ENCODE peak calls at places on chromosomes 13 and 19, in nine cellular contexts. One of them, this sample, is unnamed.

GRCh38 chr13:72104656-72105180 is 237.7 kb upstream of the DACH1 start:
- DNase-seq in DND-41: no peak
- DNase-seq in substantia nigra: no peak
- DNase-seq in GM23248: no peak
- DNase-seq in RWPE1: peak
- DNase-seq in thyroid gland: no peak
- DNase-seq in stomach: no peak
- DNase-seq in pancreas: no peak
- DNase-seq in lower lobe of right lung: no peak
- DNase-seq in this sample: peak

GRCh38 chr13:112160558-112160957 is 93.6 kb downstream of the SOX1 start:
- DNase-seq in DND-41: no peak
- DNase-seq in substantia nigra: no peak
- DNase-seq in GM23248: no peak
- DNase-seq in RWPE1: no peak
- DNase-seq in thyroid gland: no peak
- DNase-seq in stomach: no peak
- DNase-seq in pancreas: no peak
- DNase-seq in lower lobe of right lung: no peak
- DNase-seq in this sample: no peak

GRCh38 chr13:95784161-95784880 is 107.4 kb downstream of the DNAJC3 start:
- DNase-seq in DND-41: no peak
- DNase-seq in substantia nigra: no peak
- DNase-seq in GM23248: peak
- DNase-seq in RWPE1: peak
- DNase-seq in thyroid gland: no peak
- DNase-seq in stomach: no peak
- DNase-seq in pancreas: no peak
- DNase-seq in lower lobe of right lung: no peak
- DNase-seq in this sample: peak

GRCh38 chr19:10686661-10687517 is 14.3 kb upstream of the QTRT1 start:
- DNase-seq in DND-41: no peak
- DNase-seq in substantia nigra: peak
- DNase-seq in GM23248: peak
- DNase-seq in RWPE1: no peak
- DNase-seq in thyroid gland: no peak
- DNase-seq in stomach: no peak
- DNase-seq in pancreas: peak
- DNase-seq in lower lobe of right lung: no peak
- DNase-seq in this sample: peak

GRCh38 chr13:106794131-106794530 is 226.2 kb upstream of the ARGLU1 start:
- DNase-seq in DND-41: no peak
- DNase-seq in substantia nigra: no peak
- DNase-seq in GM23248: no peak
- DNase-seq in RWPE1: no peak
- DNase-seq in thyroid gland: no peak
- DNase-seq in stomach: no peak
- DNase-seq in pancreas: no peak
- DNase-seq in lower lobe of right lung: no peak
- DNase-seq in this sample: no peak

GRCh38 chr13:106184778-106185177 is 350.7 kb downstream of the EFNB2 start:
- DNase-seq in DND-41: no peak
- DNase-seq in substantia nigra: no peak
- DNase-seq in GM23248: no peak
- DNase-seq in RWPE1: no peak
- DNase-seq in thyroid gland: no peak
- DNase-seq in stomach: no peak
- DNase-seq in pancreas: no peak
- DNase-seq in lower lobe of right lung: no peak
- DNase-seq in this sample: no peak

GRCh38 chr19:1425102-1425842 is 12.9 kb upstream of the RPS15 start:
- DNase-seq in DND-41: no peak
- DNase-seq in substantia nigra: no peak
- DNase-seq in GM23248: no peak
- DNase-seq in RWPE1: no peak
- DNase-seq in thyroid gland: no peak
- DNase-seq in stomach: no peak
- DNase-seq in pancreas: no peak
- DNase-seq in lower lobe of right lung: no peak
- DNase-seq in this sample: no peak

GRCh38 chr19:53102701-53103140 is 501 bp downstream of the ZNF160 start:
- DNase-seq in DND-41: peak
- DNase-seq in substantia nigra: no peak
- DNase-seq in GM23248: peak
- DNase-seq in RWPE1: peak
- DNase-seq in thyroid gland: peak
- DNase-seq in stomach: peak
- DNase-seq in pancreas: peak
- DNase-seq in lower lobe of right lung: peak
- DNase-seq in this sample: peak

GRCh38 chr19:4914736-4915501 is 5.6 kb downstream of the UHRF1 start:
- DNase-seq in DND-41: peak
- DNase-seq in substantia nigra: no peak
- DNase-seq in GM23248: peak
- DNase-seq in RWPE1: peak
- DNase-seq in thyroid gland: no peak
- DNase-seq in stomach: peak
- DNase-seq in pancreas: no peak
- DNase-seq in lower lobe of right lung: peak
- DNase-seq in this sample: peak

GRCh38 chr13:27500806-27501534 is 50.6 kb upstream of the MTIF3 start:
- DNase-seq in DND-41: no peak
- DNase-seq in substantia nigra: no peak
- DNase-seq in GM23248: no peak
- DNase-seq in RWPE1: no peak
- DNase-seq in thyroid gland: no peak
- DNase-seq in stomach: no peak
- DNase-seq in pancreas: no peak
- DNase-seq in lower lobe of right lung: no peak
- DNase-seq in this sample: no peak

GRCh38 chr13:25276748-25277147 is 10.5 kb downstream of the MTMR6 start:
- DNase-seq in DND-41: no peak
- DNase-seq in substantia nigra: no peak
- DNase-seq in GM23248: peak
- DNase-seq in RWPE1: peak
- DNase-seq in thyroid gland: no peak
- DNase-seq in stomach: no peak
- DNase-seq in pancreas: no peak
- DNase-seq in lower lobe of right lung: no peak
- DNase-seq in this sample: peak

GRCh38 chr19:58003153-58003828 is 671 bp upstream of the ZNF606 start:
- DNase-seq in DND-41: no peak
- DNase-seq in substantia nigra: no peak
- DNase-seq in GM23248: peak
- DNase-seq in RWPE1: no peak
- DNase-seq in thyroid gland: peak
- DNase-seq in stomach: no peak
- DNase-seq in pancreas: no peak
- DNase-seq in lower lobe of right lung: no peak
- DNase-seq in this sample: no peak

GRCh38 chr19:9323557-9323918 is 441 bp upstream of the ZNF559 start:
- DNase-seq in DND-41: peak
- DNase-seq in substantia nigra: peak
- DNase-seq in GM23248: peak
- DNase-seq in RWPE1: peak
- DNase-seq in thyroid gland: peak
- DNase-seq in stomach: peak
- DNase-seq in pancreas: no peak
- DNase-seq in lower lobe of right lung: peak
- DNase-seq in this sample: peak

GRCh38 chr13:39676315-39676876 is 20.9 kb downstream of the COG6 start:
- DNase-seq in DND-41: no peak
- DNase-seq in substantia nigra: no peak
- DNase-seq in GM23248: peak
- DNase-seq in RWPE1: peak
- DNase-seq in thyroid gland: peak
- DNase-seq in stomach: no peak
- DNase-seq in pancreas: no peak
- DNase-seq in lower lobe of right lung: no peak
- DNase-seq in this sample: peak

GRCh38 chr19:43765109-43765876 is 10.5 kb upstream of the SMG9 start:
- DNase-seq in DND-41: no peak
- DNase-seq in substantia nigra: no peak
- DNase-seq in GM23248: peak
- DNase-seq in RWPE1: peak
- DNase-seq in thyroid gland: no peak
- DNase-seq in stomach: peak
- DNase-seq in pancreas: no peak
- DNase-seq in lower lobe of right lung: no peak
- DNase-seq in this sample: peak

GRCh38 chr13:49436890-49437289 is 7.0 kb downstream of the CAB39L start:
- DNase-seq in DND-41: no peak
- DNase-seq in substantia nigra: no peak
- DNase-seq in GM23248: peak
- DNase-seq in RWPE1: no peak
- DNase-seq in thyroid gland: peak
- DNase-seq in stomach: no peak
- DNase-seq in pancreas: no peak
- DNase-seq in lower lobe of right lung: no peak
- DNase-seq in this sample: peak

GRCh38 chr19:38736036-38736412 is 8.2 kb downstream of the CAPN12 start:
- DNase-seq in DND-41: no peak
- DNase-seq in substantia nigra: no peak
- DNase-seq in GM23248: peak
- DNase-seq in RWPE1: no peak
- DNase-seq in thyroid gland: peak
- DNase-seq in stomach: peak
- DNase-seq in pancreas: peak
- DNase-seq in lower lobe of right lung: peak
- DNase-seq in this sample: no peak

DNA sequence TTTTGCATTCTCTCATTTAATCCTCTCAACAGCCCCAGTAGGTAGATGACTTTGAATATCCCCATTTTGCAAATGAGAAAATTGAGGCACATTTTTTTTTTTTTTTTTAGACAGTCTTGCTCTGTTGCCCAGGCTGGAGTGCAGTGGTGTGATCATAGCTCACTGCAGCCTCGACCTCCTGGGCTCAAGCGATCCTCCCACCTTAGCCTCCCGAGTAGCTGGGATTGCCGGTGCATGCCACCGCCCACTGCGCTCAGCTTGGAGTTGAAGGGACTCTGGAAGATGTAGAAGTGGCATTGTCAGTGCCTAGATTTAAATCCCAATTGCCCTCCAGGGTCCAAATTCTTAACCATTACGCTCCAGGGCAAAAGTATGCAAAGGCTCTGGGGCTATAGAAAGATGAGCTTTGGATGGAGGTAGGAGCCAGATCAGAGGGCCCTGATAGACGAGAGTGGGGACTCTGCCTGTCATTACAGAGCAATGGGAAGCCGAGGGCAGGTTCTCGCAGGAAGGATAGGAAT is 813 bp upstream of the MCOLN1 start:
- DNase-seq in DND-41: no peak
- DNase-seq in substantia nigra: no peak
- DNase-seq in GM23248: no peak
- DNase-seq in RWPE1: no peak
- DNase-seq in thyroid gland: no peak
- DNase-seq in stomach: no peak
- DNase-seq in pancreas: no peak
- DNase-seq in lower lobe of right lung: no peak
- DNase-seq in this sample: no peak
- H3K27ac ChIP-seq in DND-41: peak
- H3K27ac ChIP-seq in substantia nigra: peak
- H3K27ac ChIP-seq in GM23248: no peak
- H3K27ac ChIP-seq in RWPE1: peak
- H3K27ac ChIP-seq in thyroid gland: peak
- H3K27ac ChIP-seq in stomach: peak
- H3K27ac ChIP-seq in pancreas: no peak
- H3K27ac ChIP-seq in lower lobe of right lung: peak
- H3K27ac ChIP-seq in this sample: no peak

GRCh38 chr13:20519887-20520286 is 5.8 kb downstream of the CRYL1 start:
- DNase-seq in DND-41: no peak
- DNase-seq in substantia nigra: no peak
- DNase-seq in GM23248: no peak
- DNase-seq in RWPE1: no peak
- DNase-seq in thyroid gland: no peak
- DNase-seq in stomach: no peak
- DNase-seq in pancreas: no peak
- DNase-seq in lower lobe of right lung: no peak
- DNase-seq in this sample: no peak

GRCh38 chr13:20525601-20526544 is at the start of gene CRYL1:
- DNase-seq in DND-41: peak
- DNase-seq in substantia nigra: peak
- DNase-seq in GM23248: peak
- DNase-seq in RWPE1: peak
- DNase-seq in thyroid gland: peak
- DNase-seq in stomach: peak
- DNase-seq in pancreas: peak
- DNase-seq in lower lobe of right lung: peak
- DNase-seq in this sample: peak

GRCh38 chr13:20518652-20519051 is 7.0 kb downstream of the CRYL1 start:
- DNase-seq in DND-41: no peak
- DNase-seq in substantia nigra: no peak
- DNase-seq in GM23248: no peak
- DNase-seq in RWPE1: no peak
- DNase-seq in thyroid gland: no peak
- DNase-seq in stomach: no peak
- DNase-seq in pancreas: no peak
- DNase-seq in lower lobe of right lung: no peak
- DNase-seq in this sample: no peak

GRCh38 chr13:20525144-20525600 is 485 bp downstream of the CRYL1 start:
- DNase-seq in DND-41: no peak
- DNase-seq in substantia nigra: peak
- DNase-seq in GM23248: peak
- DNase-seq in RWPE1: no peak
- DNase-seq in thyroid gland: peak
- DNase-seq in stomach: peak
- DNase-seq in pancreas: peak
- DNase-seq in lower lobe of right lung: peak
- DNase-seq in this sample: no peak

GRCh38 chr13:20521388-20521787 is 4.3 kb downstream of the CRYL1 start:
- DNase-seq in DND-41: no peak
- DNase-seq in substantia nigra: no peak
- DNase-seq in GM23248: no peak
- DNase-seq in RWPE1: no peak
- DNase-seq in thyroid gland: no peak
- DNase-seq in stomach: no peak
- DNase-seq in pancreas: no peak
- DNase-seq in lower lobe of right lung: no peak
- DNase-seq in this sample: no peak
- H3K27ac ChIP-seq in DND-41: no peak
- H3K27ac ChIP-seq in substantia nigra: no peak
- H3K27ac ChIP-seq in GM23248: no peak
- H3K27ac ChIP-seq in RWPE1: no peak
- H3K27ac ChIP-seq in thyroid gland: no peak
- H3K27ac ChIP-seq in stomach: no peak
- H3K27ac ChIP-seq in pancreas: no peak
- H3K27ac ChIP-seq in lower lobe of right lung: no peak
- H3K27ac ChIP-seq in this sample: no peak

GRCh38 chr19:46823049-46823448 is 27.6 kb downstream of the AP2S1 start:
- DNase-seq in DND-41: no peak
- DNase-seq in substantia nigra: no peak
- DNase-seq in GM23248: no peak
- DNase-seq in RWPE1: no peak
- DNase-seq in thyroid gland: no peak
- DNase-seq in stomach: no peak
- DNase-seq in pancreas: no peak
- DNase-seq in lower lobe of right lung: no peak
- DNase-seq in this sample: no peak
- H3K27ac ChIP-seq in DND-41: no peak
- H3K27ac ChIP-seq in substantia nigra: no peak
- H3K27ac ChIP-seq in GM23248: no peak
- H3K27ac ChIP-seq in RWPE1: no peak
- H3K27ac ChIP-seq in thyroid gland: no peak
- H3K27ac ChIP-seq in stomach: no peak
- H3K27ac ChIP-seq in pancreas: no peak
- H3K27ac ChIP-seq in lower lobe of right lung: no peak
- H3K27ac ChIP-seq in this sample: no peak

GRCh38 chr19:35040826-35041547 is 534 bp upstream of the HPN start:
- DNase-seq in DND-41: no peak
- DNase-seq in substantia nigra: peak
- DNase-seq in GM23248: no peak
- DNase-seq in RWPE1: no peak
- DNase-seq in thyroid gland: peak
- DNase-seq in stomach: peak
- DNase-seq in pancreas: peak
- DNase-seq in lower lobe of right lung: peak
- DNase-seq in this sample: no peak
- H3K27ac ChIP-seq in DND-41: no peak
- H3K27ac ChIP-seq in substantia nigra: peak
- H3K27ac ChIP-seq in GM23248: no peak
- H3K27ac ChIP-seq in RWPE1: peak
- H3K27ac ChIP-seq in thyroid gland: peak
- H3K27ac ChIP-seq in stomach: peak
- H3K27ac ChIP-seq in pancreas: peak
- H3K27ac ChIP-seq in lower lobe of right lung: peak
- H3K27ac ChIP-seq in this sample: no peak

This sample was measured in brain microvascular endothelial cell.